ENCODE peak calls at places on chromosome 9, in seven cellular contexts. A is IMR-90, C is mesendoderm, Z is trophoblast cell, N is neuronal stem cell, D is mesenchymal stem cell, X is H1. Y is an unnamed sample.
A peak's percentile ranks its signal among the peaks of the same experiment; 100 is the strongest.

GRCh38 chr9:74643303-74643933 is 146.3 kb downstream of the RORB start:
- DNase-seq in N (no peak), D (no peak), X (no peak), A (no peak), C (peak; percentile 8), Z (no peak), Y (no peak)

GRCh38 chr9:4020747-4021296 is 279.0 kb downstream of the GLIS3 start:
- DNase-seq in Z (no peak), X (no peak), D (peak; percentile 14), A (peak; percentile 3), C (no peak), N (no peak), Y (no peak)

GRCh38 chr9:105972805-105973204 is 278.5 kb downstream of the TMEM38B start:
- DNase-seq in A (no peak), N (no peak), X (no peak), D (no peak), C (no peak), Z (no peak), Y (no peak)

GRCh38 chr9:76143834-76144233 is 250.4 kb downstream of the RFK start:
- DNase-seq in N (no peak), X (no peak), A (peak; percentile 34), D (peak; percentile 22), Z (no peak), C (no peak), Y (no peak)

GRCh38 chr9:126472446-126472845 is 141.3 kb upstream of the LMX1B start:
- DNase-seq in X (no peak), C (no peak), N (no peak), Z (no peak), A (no peak), D (no peak), Y (no peak)

GRCh38 chr9:133075925-133076324 is 14.1 kb downstream of the CEL start:
- DNase-seq in X (no peak), C (peak; percentile 25), D (peak; percentile 81), A (peak; percentile 87), N (no peak), Z (peak; percentile 46), Y (no peak)

GRCh38 chr9:92807757-92808725 is 43.4 kb upstream of the BICD2 start:
- DNase-seq in C (no peak), X (no peak), D (no peak), N (no peak), A (no peak), Z (peak; percentile 63), Y (peak; percentile 51)

GRCh38 chr9:127780126-127780885 is 1.8 kb upstream of the SH2D3C start:
- DNase-seq in Z (no peak), D (no peak), C (no peak), N (no peak), X (no peak), A (no peak), Y (no peak)

GRCh38 chr9:97053717-97054116 is 14.8 kb upstream of the CTSV start:
- DNase-seq in X (no peak), N (no peak), C (peak; percentile 22), D (no peak), A (no peak), Z (no peak), Y (no peak)

GRCh38 chr9:81526587-81526986 is 162.8 kb downstream of the TLE1 start:
- DNase-seq in C (no peak), N (no peak), Z (no peak), X (no peak), A (peak; percentile 93), D (peak; percentile 91), Y (no peak)

GRCh38 chr9:126421567-126422428 is 95.2 kb downstream of the MVB12B start:
- DNase-seq in X (peak; percentile 51), Z (no peak), C (peak; percentile 89), D (no peak), A (no peak), N (no peak), Y (peak; percentile 65)

GRCh38 chr9:4097490-4097889 is 202.4 kb downstream of the GLIS3 start:
- DNase-seq in A (no peak), X (no peak), Z (peak; percentile 67), N (no peak), C (no peak), D (no peak), Y (no peak)

GRCh38 chr9:127974002-127974768 is 6.6 kb downstream of the EEIG1 start:
- DNase-seq in Z (no peak), D (no peak), N (no peak), C (no peak), X (no peak), A (no peak), Y (peak; percentile 26)

GRCh38 chr9:112751059-112751795 is 667 bp downstream of the SNX30 start:
- DNase-seq in Z (peak; percentile 62), X (peak; percentile 25), D (peak; percentile 94), A (peak; percentile 87), C (peak; percentile 86), N (peak; percentile 71), Y (peak; percentile 75)

GRCh38 chr9:115208503-115208902 is 90.5 kb upstream of the TNC start:
- DNase-seq in A (peak; percentile 70), C (no peak), N (no peak), Z (no peak), X (no peak), D (peak; percentile 56), Y (no peak)

GRCh38 chr9:108245901-108246300 is 609.9 kb downstream of the ACTL7B start:
- DNase-seq in X (no peak), D (peak; percentile 3), C (no peak), A (no peak), Z (no peak), N (no peak), Y (no peak)

GRCh38 chr9:106883626-106884190 is 20.7 kb downstream of the ZNF462 start:
- DNase-seq in Z (peak; percentile 49), N (no peak), X (no peak), A (peak; percentile 52), C (no peak), D (peak; percentile 52), Y (no peak)

DNA sequence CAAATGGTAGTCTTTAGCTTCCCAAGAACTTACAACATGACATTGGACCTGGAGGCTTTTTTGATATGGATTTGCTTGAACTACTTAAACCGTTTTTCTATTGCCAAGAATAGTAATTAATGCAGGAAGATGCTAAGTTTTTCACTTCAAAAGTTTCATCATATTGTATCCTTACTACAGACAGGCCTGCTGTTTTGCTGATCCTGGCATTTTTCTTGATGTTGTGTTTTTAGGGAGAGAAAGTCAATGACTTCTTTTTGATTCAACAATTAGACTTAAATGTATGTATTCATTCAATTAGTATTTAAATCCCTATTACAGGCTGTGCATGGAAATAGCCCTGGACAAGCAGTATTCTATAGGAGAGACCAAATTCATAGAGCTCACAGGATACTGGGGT is 172.7 kb downstream of the TRPM3 start:
- DNase-seq in A (no peak), C (no peak), N (no peak), X (no peak), Z (no peak), D (no peak), Y (no peak)
- H2AK5ac ChIP-seq in A (no peak overlapping the region), C (no peak overlapping the region), N (no peak overlapping the region), X (no peak overlapping the region), Z (no peak overlapping the region), D (no peak overlapping the region), Y (no peak overlapping the region)

GRCh38 chr9:1522219-1522767 is 472.1 kb downstream of the DMRT2 start:
- DNase-seq in N (no peak), C (no peak), D (no peak), X (no peak), Z (no peak), A (no peak), Y (no peak)
- H2AK5ac ChIP-seq in N (no peak overlapping the region), C (no peak overlapping the region), D (no peak overlapping the region), X (no peak overlapping the region), Z (no peak overlapping the region), A (no peak overlapping the region), Y (no peak overlapping the region)

GRCh38 chr9:101212661-101213060 is 172.1 kb downstream of the BAAT start:
- DNase-seq in A (no peak), D (no peak), C (no peak), X (no peak), N (no peak), Z (no peak), Y (no peak)

DNA sequence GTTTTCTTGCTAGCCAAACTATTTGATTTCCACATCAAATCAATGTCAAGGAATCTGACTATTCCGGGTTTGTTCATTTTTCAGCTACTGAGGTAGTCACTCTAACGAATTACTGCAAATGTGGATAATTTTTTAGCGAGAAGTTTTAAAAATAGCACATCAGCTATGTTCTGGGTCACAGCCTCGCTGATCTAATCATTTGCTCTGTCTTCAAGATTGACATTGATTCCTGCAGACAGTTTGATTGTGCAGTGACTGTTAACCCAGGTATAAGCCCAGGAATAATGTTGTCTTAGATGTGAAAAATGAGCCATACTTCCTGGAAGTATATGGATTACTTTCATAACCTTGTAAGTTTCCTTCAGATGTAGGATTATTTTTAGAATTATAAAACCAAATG is 175.1 kb downstream of the BAAT start:
- DNase-seq in A (no peak), Z (peak; percentile 30), N (no peak), D (no peak), X (no peak), C (no peak), Y (no peak)
- H2AK5ac ChIP-seq in A (no peak overlapping the region), Z (no peak overlapping the region), N (no peak overlapping the region), D (no peak overlapping the region), X (no peak overlapping the region), C (no peak overlapping the region), Y (no peak overlapping the region)

GRCh38 chr9:28651050-28651722 is 1077.9 kb upstream of the C9orf72 start:
- DNase-seq in D (no peak), C (no peak), Z (no peak), N (no peak), X (no peak), A (no peak), Y (no peak)
- H2AK5ac ChIP-seq in D (no peak overlapping the region), C (no peak overlapping the region), Z (no peak overlapping the region), N (no peak overlapping the region), X (no peak overlapping the region), A (no peak overlapping the region), Y (no peak overlapping the region)

GRCh38 chr9:85741112-85741874 is 461 bp downstream of the AGTPBP1 start:
- DNase-seq in A (peak; percentile 8), Z (peak; percentile 56), N (peak; percentile 65), C (peak; percentile 80), X (no peak), D (peak; percentile 65), Y (peak; percentile 56)
- H2AK5ac ChIP-seq in A (no peak overlapping the region), Z (no peak overlapping the region), N (no peak overlapping the region), C (no peak overlapping the region), X (no peak overlapping the region), D (no peak overlapping the region), Y (no peak overlapping the region)

DNA sequence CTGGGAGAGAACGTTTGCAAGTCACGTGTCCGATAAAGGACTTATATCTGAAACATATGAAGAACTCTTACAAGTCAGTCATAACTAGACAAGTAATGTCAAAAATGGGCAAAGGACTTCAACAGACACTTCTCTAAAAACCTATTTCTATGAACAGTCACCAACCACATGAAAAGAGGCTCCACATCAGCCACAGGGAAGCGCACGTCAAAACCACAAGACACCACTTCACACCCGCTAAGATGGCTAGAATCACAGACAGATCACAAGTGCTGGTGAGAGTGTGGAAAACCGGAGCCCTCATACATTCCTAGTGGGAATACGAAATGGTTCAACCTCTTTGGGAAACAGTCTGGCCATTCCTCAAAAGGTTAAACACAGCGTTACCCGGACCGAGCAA is 11.5 kb upstream of the CARD9 start:
- DNase-seq in A (no peak), D (no peak), N (no peak), Z (no peak), X (no peak), C (no peak), Y (no peak)
- H2AK5ac ChIP-seq in A (no peak overlapping the region), D (no peak overlapping the region), N (no peak overlapping the region), Z (no peak overlapping the region), X (no peak overlapping the region), C (no peak overlapping the region), Y (no peak overlapping the region)

Y was measured in H9.